ENCODE peak calls at places on chromosomes 12 and 14, in nine cellular contexts. U is transverse colon; L is IMR-90; Y is PC-9; S is psoas muscle; F is progenitor cell of endocrine pancreas; E is HFFc6; H is CD8-positive, alpha-beta T cell; D is fibroblast of lung. J is an unnamed sample.

GRCh38 chr12:32217354-32218310 is 111.0 kb downstream of the BICD1 start:
- DNase-seq in U (peak; percentile 8), L (peak; percentile 85), Y (no peak), S (no peak), F (no peak), E (peak; percentile 86), H (no peak), D (peak; percentile 31), J (no peak)

GRCh38 chr12:123916729-123917128 is 55.9 kb downstream of the CCDC92 start:
- DNase-seq in U (no peak), L (peak; percentile 27), Y (no peak), S (peak; percentile 15), F (no peak), E (no peak), H (peak; percentile 59), D (no peak), J (no peak)

GRCh38 chr12:30882706-30883105 is 43.8 kb upstream of the TSPAN11 start:
- DNase-seq in U (no peak), L (no peak), Y (no peak), S (no peak), F (no peak), E (no peak), H (no peak), D (peak; percentile 12), J (no peak)

GRCh38 chr12:21769311-21769710 is 5.2 kb downstream of the KCNJ8 start:
- DNase-seq in U (no peak), L (peak; percentile 13), Y (no peak), S (no peak), F (no peak), E (no peak), H (no peak), D (no peak), J (no peak)

GRCh38 chr12:55729592-55730446 is 1.0 kb upstream of the CD63 start:
- DNase-seq in U (peak; percentile 92), L (peak; percentile 94), Y (peak; percentile 70), S (peak; percentile 94), F (peak; percentile 32), E (peak; percentile 90), H (peak; percentile 50), D (peak; percentile 57), J (peak; percentile 86)

GRCh38 chr12:45989277-45989856 is 1.0 kb downstream of the SCAF11 start:
- DNase-seq in U (no peak), L (peak; percentile 26), Y (no peak), S (no peak), F (no peak), E (peak; percentile 39), H (peak; percentile 60), D (peak; percentile 14), J (no peak)

GRCh38 chr12:27573972-27574371 is 50.0 kb downstream of the PPFIBP1 start:
- DNase-seq in U (no peak), L (peak; percentile 97), Y (no peak), S (no peak), F (no peak), E (peak; percentile 91), H (no peak), D (peak; percentile 88), J (no peak)

GRCh38 chr14:24394275-24394674 is 4.5 kb upstream of the NYNRIN start:
- DNase-seq in U (no peak), L (no peak), Y (no peak), S (no peak), F (no peak), E (no peak), H (no peak), D (no peak), J (no peak)

GRCh38 chr12:67306712-67307111 is 37.6 kb downstream of the CAND1 start:
- DNase-seq in U (no peak), L (no peak), Y (no peak), S (no peak), F (no peak), E (no peak), H (no peak), D (no peak), J (no peak)

GRCh38 chr14:91311284-91311662 is 66.8 kb upstream of the GPR68 start:
- DNase-seq in U (peak; percentile 55), L (no peak), Y (no peak), S (no peak), F (no peak), E (no peak), H (peak; percentile 72), D (no peak), J (no peak)
- TF ChIP-seq CTCF in U (no peak), L (no peak), Y (no peak), S (no peak), F (no peak), E (no peak), H (no peak), D (no peak), J (no peak)

GRCh38 chr12:103841690-103842584 is 903 bp upstream of the NT5DC3 start:
- DNase-seq in U (no peak), L (peak; percentile 76), Y (peak; percentile 96), S (peak; percentile 67), F (peak; percentile 23), E (peak; percentile 98), H (peak; percentile 27), D (peak; percentile 46), J (peak; percentile 46)
- TF ChIP-seq CTCF in U (no peak), L (no peak), Y (no peak), S (no peak), F (no peak), E (peak; percentile 26), H (no peak), D (no peak), J (no peak)

GRCh38 chr14:90555126-90556049 is 158.6 kb downstream of the CALM1 start:
- DNase-seq in U (no peak), L (no peak), Y (no peak), S (peak; percentile 22), F (no peak), E (no peak), H (no peak), D (no peak), J (no peak)

GRCh38 chr14:90556050-90556477 is 159.2 kb downstream of the CALM1 start:
- DNase-seq in U (peak; percentile 26), L (no peak), Y (no peak), S (peak; percentile 54), F (peak; percentile 34), E (no peak), H (no peak), D (no peak), J (peak; percentile 60)

GRCh38 chr14:90558041-90558982 is 161.5 kb downstream of the CALM1 start:
- DNase-seq in U (no peak), L (no peak), Y (no peak), S (peak; percentile 38), F (no peak), E (no peak), H (no peak), D (no peak), J (no peak)

GRCh38 chr14:90557516-90557915 is 160.7 kb downstream of the CALM1 start:
- DNase-seq in U (no peak), L (no peak), Y (no peak), S (peak; percentile 22), F (no peak), E (no peak), H (no peak), D (no peak), J (no peak)

GRCh38 chr14:90556666-90557450 is 160.0 kb downstream of the CALM1 start:
- DNase-seq in U (no peak), L (no peak), Y (no peak), S (peak; percentile 42), F (no peak), E (no peak), H (no peak), D (no peak), J (no peak)
- TF ChIP-seq CTCF in U (no peak), L (no peak), Y (no peak), S (no peak), F (no peak), E (no peak), H (no peak), D (no peak), J (no peak)

GRCh38 chr12:1760566-1761382 is 59.6 kb upstream of the LRTM2 start:
- DNase-seq in U (no peak), L (peak; percentile 65), Y (peak; percentile 22), S (no peak), F (no peak), E (peak; percentile 57), H (no peak), D (peak; percentile 65), J (no peak)
- TF ChIP-seq CTCF in U (no peak), L (no peak), Y (no peak), S (no peak), F (no peak), E (no peak), H (no peak), D (no peak), J (no peak)

GRCh38 chr12:65879878-65880277 is 55.6 kb downstream of the HMGA2 start:
- DNase-seq in U (no peak), L (peak; percentile 88), Y (peak; percentile 33), S (no peak), F (no peak), E (peak; percentile 95), H (no peak), D (peak; percentile 95), J (no peak)

GRCh38 chr12:65882504-65882903 is 58.2 kb downstream of the HMGA2 start:
- DNase-seq in U (no peak), L (no peak), Y (no peak), S (no peak), F (no peak), E (no peak), H (no peak), D (peak; percentile 47), J (no peak)

GRCh38 chr12:65881348-65881961 is 57.2 kb downstream of the HMGA2 start:
- DNase-seq in U (peak; percentile 15), L (peak; percentile 75), Y (no peak), S (peak; percentile 67), F (no peak), E (peak; percentile 79), H (no peak), D (peak; percentile 94), J (no peak)

GRCh38 chr12:65885312-65885711 is 61.0 kb downstream of the HMGA2 start:
- DNase-seq in U (no peak), L (peak; percentile 35), Y (no peak), S (no peak), F (no peak), E (peak; percentile 58), H (no peak), D (peak; percentile 49), J (no peak)

DNA sequence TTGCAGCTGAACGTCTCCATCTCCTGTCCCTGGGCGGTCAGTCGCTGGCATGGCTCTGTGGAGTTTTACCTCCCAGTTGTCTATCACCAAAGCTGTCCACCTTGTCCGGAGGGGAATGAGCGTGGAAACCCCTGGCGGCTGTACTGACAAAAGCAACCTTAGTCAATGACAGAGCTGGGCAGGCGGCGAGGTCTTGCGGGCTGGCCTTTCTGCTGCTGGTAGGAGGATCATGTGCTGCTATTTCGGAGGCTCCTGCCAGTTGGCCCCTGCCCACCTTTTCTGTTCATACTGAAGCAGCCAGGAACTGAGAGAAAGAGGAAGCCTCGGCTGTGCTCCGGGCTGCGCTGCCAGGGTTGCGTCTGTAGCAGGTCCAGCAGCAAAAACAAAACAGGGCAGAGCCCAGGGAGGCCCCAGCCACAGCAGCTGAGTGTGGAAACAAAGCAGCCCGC is 57.7 kb downstream of the HMGA2 start:
- DNase-seq in U (peak; percentile 47), L (peak; percentile 38), Y (no peak), S (peak; percentile 91), F (no peak), E (no peak), H (no peak), D (peak; percentile 90), J (no peak)
- TF ChIP-seq CTCF in U (no peak), L (peak; percentile 1), Y (no peak), S (peak; percentile 40), F (peak; percentile 32), E (peak; percentile 52), H (no peak), D (peak; percentile 40), J (no peak)

GRCh38 chr12:52037248-52037861 is 13.9 kb upstream of the NR4A1 start:
- DNase-seq in U (peak; percentile 61), L (peak; percentile 46), Y (peak; percentile 48), S (peak; percentile 84), F (peak; percentile 52), E (no peak), H (peak; percentile 20), D (peak; percentile 39), J (peak; percentile 57)
- TF ChIP-seq CTCF in U (no peak), L (no peak), Y (no peak), S (no peak), F (peak; percentile 34), E (peak; percentile 54), H (no peak), D (no peak), J (no peak)

J was measured in glutamatergic neuron.